ENCODE peak calls at places on chromosome 9, in five cellular contexts. V is HL-60, O is GM23338, D is Panc1, X is suprapubic skin. F is an unnamed sample.

GRCh38 chr9:109040571-109040970 is 27.3 kb upstream of the CTNNAL1 start:
- DNase-seq in X (no peak), V (no peak), O (no peak), D (no peak), F (no peak)

GRCh38 chr9:113278840-113279239 is 3.4 kb downstream of the PRPF4 start:
- DNase-seq in O (no peak), D (no peak), X (no peak), V (no peak), F (no peak)

GRCh38 chr9:35869621-35870216 is 482 bp downstream of the OR13J1 start:
- DNase-seq in O (no peak), D (no peak), X (no peak), V (no peak), F (no peak)

GRCh38 chr9:27094640-27095039 is 14.4 kb upstream of the TEK start:
- DNase-seq in D (no peak), O (no peak), X (no peak), V (no peak), F (no peak)

GRCh38 chr9:95264954-95265615 is 52.4 kb downstream of the FANCC start:
- DNase-seq in V (no peak), X (no peak), D (no peak), O (peak), F (no peak)

GRCh38 chr9:97563458-97564135 is 62.1 kb downstream of the TMOD1 start:
- DNase-seq in X (no peak), V (no peak), O (no peak), D (no peak), F (no peak)

GRCh38 chr9:10855847-10856246 is 243.0 kb upstream of the PTPRD start:
- DNase-seq in V (no peak), O (peak), D (no peak), X (no peak), F (no peak)

GRCh38 chr9:6877671-6878161 is 119.9 kb downstream of the KDM4C start:
- DNase-seq in V (no peak), O (no peak), D (no peak), X (no peak), F (no peak)

GRCh38 chr9:21801683-21802417 is 586 bp upstream of the MTAP start:
- DNase-seq in O (peak), V (no peak), D (no peak), X (peak), F (no peak)

GRCh38 chr9:134314039-134314949 is 12.0 kb upstream of the RXRA start:
- DNase-seq in D (no peak), X (peak), V (no peak), O (no peak), F (no peak)

GRCh38 chr9:127380479-127380878 is 16.5 kb upstream of the SLC2A8 start:
- DNase-seq in O (no peak), D (no peak), X (no peak), V (no peak), F (no peak)

GRCh38 chr9:120931278-120932085 is 4.9 kb upstream of the TRAF1 start:
- DNase-seq in V (no peak), X (no peak), D (peak), O (no peak), F (no peak)
- TF ChIP-seq POLR2AphosphoS5 in V (no peak), X (no peak), D (no peak), O (no peak), F (no peak)

DNA sequence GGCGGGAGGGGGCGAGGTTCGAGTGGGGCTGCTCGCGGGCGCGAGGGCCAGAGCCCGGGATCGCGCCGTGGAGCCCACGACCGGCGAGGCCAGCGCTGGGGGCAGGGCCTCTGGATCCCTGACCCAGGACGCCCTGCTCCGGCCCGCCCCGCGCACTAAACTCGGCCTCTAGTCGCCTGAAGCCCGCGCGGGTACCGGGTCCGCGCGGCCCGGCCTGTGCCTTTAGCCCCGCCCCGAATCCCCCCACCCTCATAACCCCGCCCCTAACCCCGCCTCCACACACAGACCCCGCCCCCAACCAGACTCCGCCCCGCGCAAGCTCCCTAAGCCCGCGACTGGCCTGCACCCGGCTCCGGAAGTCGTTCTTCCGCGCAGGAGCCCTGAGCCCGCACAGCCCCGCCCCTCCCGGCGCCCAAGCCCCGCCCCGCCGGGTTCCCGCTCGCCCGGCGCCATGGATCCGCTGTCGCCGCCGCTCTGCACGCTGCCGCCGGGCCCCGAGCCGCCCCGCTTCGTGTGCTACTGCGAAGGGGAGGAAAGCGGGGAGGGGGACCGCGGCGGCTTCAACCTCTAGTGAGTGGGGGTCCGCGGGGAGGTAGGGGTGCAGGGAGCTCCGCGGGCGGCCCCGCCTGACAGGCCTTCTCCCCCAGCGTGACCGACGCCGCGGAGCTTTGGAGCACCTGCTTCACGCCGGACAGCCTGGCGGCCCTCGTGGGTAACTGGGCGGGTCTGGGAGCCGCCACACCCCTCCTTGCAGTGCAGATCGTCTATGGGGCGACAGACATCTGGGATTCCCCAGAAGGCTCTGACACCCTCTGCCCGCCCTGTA is at the start of gene PAXX:
- DNase-seq in V (peak), D (no peak), O (peak), X (peak), F (peak)
- TF ChIP-seq POLR2AphosphoS5 in V (peak), D (no peak), O (peak), X (no peak), F (peak)

GRCh38 chr9:87550253-87550954 is 52.7 kb downstream of the DAPK1 start:
- DNase-seq in O (no peak), X (no peak), V (no peak), D (no peak), F (no peak)
- TF ChIP-seq POLR2AphosphoS5 in O (no peak), X (no peak), V (no peak), D (no peak), F (no peak)

GRCh38 chr9:89387970-89388867 is 69.9 kb downstream of the SECISBP2 start:
- DNase-seq in D (no peak), V (peak), X (peak), O (no peak), F (no peak)

GRCh38 chr9:89388868-89389177 is 70.5 kb downstream of the SECISBP2 start:
- DNase-seq in X (no peak), D (no peak), O (no peak), V (no peak), F (no peak)

GRCh38 chr9:89390578-89390977 is 72.3 kb downstream of the SECISBP2 start:
- DNase-seq in D (no peak), X (no peak), O (no peak), V (no peak), F (no peak)

GRCh38 chr9:89391585-89391984 is 73.3 kb downstream of the SECISBP2 start:
- DNase-seq in O (no peak), D (no peak), V (no peak), X (no peak), F (no peak)

DNA sequence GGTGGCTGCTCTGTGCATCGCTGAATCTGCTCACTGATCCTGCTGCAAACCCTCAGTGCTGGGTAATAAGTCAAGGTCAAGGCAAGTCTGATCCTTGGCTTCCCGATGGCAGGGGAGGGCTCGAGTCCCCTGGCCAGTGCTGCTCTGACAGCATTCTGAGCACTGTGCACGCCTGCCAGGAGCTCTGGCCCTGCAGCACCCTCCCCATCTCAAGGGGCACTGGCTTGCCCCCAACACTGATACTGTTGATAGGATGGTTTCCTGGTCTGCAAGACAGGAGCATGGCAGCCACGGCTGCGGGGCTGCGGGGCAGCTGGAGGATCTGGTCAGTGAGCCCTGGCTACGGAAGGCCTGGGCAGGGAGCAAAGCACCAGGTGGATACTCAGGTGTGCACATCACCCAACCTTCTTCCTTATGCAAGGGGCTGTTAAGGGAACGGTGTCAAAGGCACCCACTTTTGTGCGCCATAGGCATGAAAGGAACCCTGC is 71.8 kb downstream of the SECISBP2 start:
- DNase-seq in V (no peak), X (no peak), O (no peak), D (no peak), F (no peak)
- TF ChIP-seq POLR2AphosphoS5 in V (no peak), X (no peak), O (no peak), D (no peak), F (no peak)

GRCh38 chr9:130874783-130875182 is 21.8 kb downstream of the QRFP start:
- DNase-seq in X (no peak), V (no peak), O (no peak), D (no peak), F (no peak)

GRCh38 chr9:130872058-130872453 is 24.6 kb downstream of the QRFP start:
- DNase-seq in D (no peak), O (no peak), V (no peak), X (no peak), F (no peak)

GRCh38 chr9:130872511-130872910 is 24.1 kb downstream of the QRFP start:
- DNase-seq in V (no peak), X (no peak), D (no peak), O (no peak), F (no peak)

GRCh38 chr9:130872912-130873503 is 23.6 kb downstream of the QRFP start:
- DNase-seq in X (no peak), O (no peak), V (no peak), D (no peak), F (no peak)

DNA sequence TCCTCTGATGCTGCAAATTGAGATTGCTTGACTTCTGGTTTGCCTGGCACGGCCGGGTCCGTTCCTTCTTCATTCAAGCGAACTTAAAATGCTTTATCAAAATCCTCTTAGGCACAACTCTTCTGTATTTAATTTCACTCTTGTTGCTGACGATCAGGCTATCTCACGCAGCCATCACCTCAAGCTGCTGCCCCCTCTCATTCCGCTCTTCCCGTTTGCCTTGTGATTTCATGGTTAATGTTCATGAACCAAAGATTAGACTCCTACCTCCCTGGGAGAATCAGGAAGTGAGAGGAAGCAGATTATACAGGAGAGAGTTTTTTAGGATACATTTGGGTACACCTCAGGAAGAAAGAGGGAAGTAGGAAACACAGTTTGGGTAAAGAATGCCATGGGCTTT is 22.6 kb downstream of the QRFP start:
- DNase-seq in D (no peak), V (no peak), O (no peak), X (no peak), F (no peak)
- TF ChIP-seq POLR2AphosphoS5 in D (no peak), V (no peak), O (no peak), X (no peak), F (no peak)

GRCh38 chr9:68540712-68541535 is at the start of gene TMEM252:
- DNase-seq in O (no peak), V (no peak), X (no peak), D (no peak), F (no peak)
- TF ChIP-seq POLR2AphosphoS5 in O (no peak), V (no peak), X (no peak), D (no peak), F (no peak)

GRCh38 chr9:34589371-34589655 is 211 bp downstream of the CNTFR start:
- DNase-seq in O (no peak), D (no peak), V (no peak), X (no peak), F (no peak)

GRCh38 chr9:34588671-34589370 is 703 bp downstream of the CNTFR start:
- DNase-seq in X (no peak), V (no peak), O (peak), D (no peak), F (no peak)

GRCh38 chr9:34591091-34591910 is 1.8 kb upstream of the CNTFR start:
- DNase-seq in O (peak), V (peak), X (peak), D (peak), F (no peak)

GRCh38 chr9:34590376-34591090 is 1.0 kb upstream of the CNTFR start:
- DNase-seq in X (peak), V (no peak), O (peak), D (no peak), F (no peak)

DNA sequence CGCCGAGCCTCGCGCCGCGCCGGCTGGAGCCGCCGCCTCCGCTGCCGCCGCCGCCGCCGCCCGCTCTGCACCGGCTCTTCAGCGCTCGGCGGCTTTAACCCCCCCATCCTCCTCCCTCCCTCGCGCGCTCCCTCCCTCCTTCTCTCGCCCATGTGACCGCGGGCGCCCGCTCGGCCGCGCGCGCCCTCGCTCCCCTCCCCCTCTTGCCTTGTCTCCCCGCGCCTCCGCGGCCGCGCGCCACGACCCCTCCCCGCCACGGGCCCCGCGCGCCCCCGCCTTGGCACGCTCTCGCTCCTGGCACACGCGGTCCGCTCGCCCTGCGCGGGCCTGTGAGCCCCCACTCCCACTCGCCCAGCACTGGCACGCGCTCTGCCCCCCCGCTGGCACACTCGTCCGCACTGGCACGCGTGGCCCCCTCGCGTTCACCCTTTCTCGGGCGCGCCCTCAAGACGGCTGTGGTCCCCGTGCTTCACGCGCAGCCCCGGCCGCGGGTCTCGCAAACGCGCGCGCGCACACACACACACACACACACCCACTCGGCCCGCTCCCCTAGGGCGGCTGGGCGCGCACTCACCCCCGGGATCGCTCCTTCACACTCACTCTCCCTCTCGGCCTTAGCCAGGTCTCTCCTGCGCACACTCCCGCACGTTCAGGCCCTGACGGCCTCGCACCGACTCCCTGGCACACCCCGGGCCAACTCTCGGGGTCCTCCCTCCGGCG is at the start of gene CNTFR:
- DNase-seq in D (no peak), O (peak), X (no peak), V (no peak), F (no peak)
- TF ChIP-seq POLR2AphosphoS5 in D (no peak), O (no peak), X (no peak), V (no peak), F (no peak)

GRCh38 chr9:107338911-107339659 is 56.0 kb downstream of the RAD23B start:
- DNase-seq in O (no peak), D (no peak), X (no peak), V (no peak), F (no peak)

GRCh38 chr9:107342762-107343161 is 59.7 kb downstream of the RAD23B start:
- DNase-seq in D (no peak), O (no peak), V (no peak), X (no peak), F (no peak)

GRCh38 chr9:107336718-107337360 is 53.8 kb downstream of the RAD23B start:
- DNase-seq in X (no peak), V (no peak), D (no peak), O (no peak), F (no peak)

GRCh38 chr9:107337676-107338590 is 54.9 kb downstream of the RAD23B start:
- DNase-seq in X (no peak), O (no peak), D (no peak), V (no peak), F (no peak)

DNA sequence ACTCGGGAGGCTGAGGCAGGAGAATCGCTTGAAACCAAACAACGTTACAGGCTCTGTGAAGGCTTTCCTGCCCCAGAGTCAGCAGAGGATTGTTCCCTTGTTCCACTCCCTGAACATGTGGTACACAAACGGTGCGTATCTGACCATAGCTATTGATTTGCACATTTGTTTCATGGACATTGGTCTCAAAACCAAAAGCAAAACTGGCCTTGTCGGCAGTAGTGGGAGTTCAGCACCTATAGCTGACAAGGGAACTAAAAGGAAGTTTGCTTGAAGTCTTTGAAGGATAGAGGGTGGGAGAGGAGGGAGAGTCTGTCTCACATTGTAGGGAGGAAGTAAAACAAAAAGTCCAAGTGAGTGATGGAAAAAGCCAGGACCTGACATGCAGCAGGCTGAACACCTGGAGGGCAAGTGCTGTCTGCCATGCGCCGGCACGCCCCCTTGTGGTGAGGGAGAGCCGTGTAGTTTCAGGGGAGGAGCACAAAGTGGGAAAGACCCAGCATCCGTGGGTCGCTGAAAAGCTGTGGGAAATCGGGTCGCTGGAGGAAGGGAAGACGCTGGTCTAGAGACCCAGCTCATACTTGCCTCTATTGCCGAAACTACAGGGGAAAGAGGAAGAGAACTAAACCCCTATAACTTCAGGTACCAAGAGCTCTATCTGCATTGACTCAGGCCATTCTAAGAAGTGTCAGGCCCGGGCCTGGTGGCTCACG is 58.0 kb downstream of the RAD23B start:
- DNase-seq in O (peak), V (peak), X (peak), D (peak), F (peak)
- TF ChIP-seq POLR2AphosphoS5 in O (no peak), V (no peak), X (no peak), D (no peak), F (peak)

GRCh38 chr9:130450344-130451003 is 5.7 kb downstream of the ASS1 start:
- DNase-seq in D (no peak), O (peak), X (no peak), V (no peak), F (no peak)

GRCh38 chr9:130452835-130453234 is 8.1 kb downstream of the ASS1 start:
- DNase-seq in V (no peak), X (no peak), D (no peak), O (no peak), F (no peak)

GRCh38 chr9:130453487-130453886 is 8.7 kb downstream of the ASS1 start:
- DNase-seq in D (no peak), V (no peak), X (no peak), O (no peak), F (no peak)

GRCh38 chr9:130451004-130451390 is 6.2 kb downstream of the ASS1 start:
- DNase-seq in X (no peak), V (no peak), D (no peak), O (no peak), F (no peak)

GRCh38 chr9:130451509-130452388 is 7.0 kb downstream of the ASS1 start:
- DNase-seq in X (peak), D (no peak), V (no peak), O (peak), F (peak)
- TF ChIP-seq POLR2AphosphoS5 in X (no peak), D (no peak), V (no peak), O (no peak), F (peak)

F was measured in SK-N-MC.